ENCODE peak calls at places on chromosomes 16 and 17, in nine cellular contexts. E is foreskin fibroblast; A is thoracic aorta; I is AG09319; O is CD8-positive, alpha-beta T cell; U is heart right ventricle; C is A549; G is upper lobe of right lung; T is activated CD8-positive, alpha-beta T cell treated with anti-CD3 and anti-CD28 coated beads for 36 hours. D is an unnamed sample.

GRCh38 chr16:6016530-6017184 is 919.1 kb upstream of the EEF2KMT start:
- DNase-seq in E (peak), A (no peak), I (no peak), O (no peak), U (no peak), C (peak), G (no peak), T (no peak), D (peak)

GRCh38 chr16:69859105-69859969 is 91.8 kb upstream of the CLEC18A start:
- DNase-seq in E (no peak), A (no peak), I (no peak), O (no peak), U (peak), C (peak), G (no peak), T (peak), D (peak)

GRCh38 chr17:30864636-30865035 is 32.9 kb downstream of the ATAD5 start:
- DNase-seq in E (no peak), A (no peak), I (no peak), O (no peak), U (no peak), C (no peak), G (no peak), T (no peak), D (no peak)

GRCh38 chr17:17692353-17693252 is 11.3 kb downstream of the RAI1 start:
- DNase-seq in E (no peak), A (no peak), I (no peak), O (no peak), U (no peak), C (peak), G (no peak), T (no peak), D (no peak)

GRCh38 chr17:67629963-67630320 is 87.8 kb upstream of the NOL11 start:
- DNase-seq in E (peak), A (no peak), I (peak), O (no peak), U (no peak), C (peak), G (no peak), T (no peak), D (no peak)

GRCh38 chr16:58913456-58913855 is 179.3 kb upstream of the GOT2 start:
- DNase-seq in E (no peak), A (no peak), I (no peak), O (no peak), U (no peak), C (no peak), G (no peak), T (no peak), D (no peak)

GRCh38 chr17:42179911-42180410 is 981 bp downstream of the KCNH4 start:
- DNase-seq in E (no peak), A (no peak), I (no peak), O (peak), U (peak), C (peak), G (no peak), T (peak), D (peak)

GRCh38 chr17:12627177-12627629 is 38.5 kb upstream of the MYOCD start:
- DNase-seq in E (peak), A (peak), I (peak), O (no peak), U (peak), C (peak), G (no peak), T (no peak), D (no peak)

GRCh38 chr16:64133396-64133795 is 988.5 kb downstream of the CDH11 start:
- DNase-seq in E (no peak), A (no peak), I (no peak), O (no peak), U (peak), C (no peak), G (no peak), T (no peak), D (no peak)

DNA sequence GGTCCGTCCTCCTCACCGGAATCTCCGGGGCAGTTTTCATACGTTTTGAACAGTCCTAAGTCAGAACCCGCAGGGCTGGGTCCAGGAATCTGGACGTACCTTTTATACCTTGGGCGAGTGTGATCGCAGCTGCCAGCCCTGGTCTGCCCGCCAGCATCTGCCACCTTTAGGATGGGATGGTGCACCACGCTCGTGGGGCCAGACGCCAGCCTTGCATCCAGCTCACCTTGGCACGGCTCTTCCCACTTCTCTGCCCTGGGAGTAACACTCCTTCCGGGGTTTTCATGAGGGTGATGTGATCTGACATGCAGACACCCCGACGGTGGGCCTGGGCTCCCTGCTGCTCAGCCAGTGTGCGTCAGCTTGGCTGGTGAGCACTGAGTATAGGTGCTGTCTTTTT is 66.6 kb upstream of the ZNF469 start:
- DNase-seq in E (no peak), A (no peak), I (no peak), O (no peak), U (no peak), C (no peak), G (no peak), T (no peak), D (no peak)
- TF ChIP-seq CTCF in E (no peak), A (no peak), I (no peak), O (no peak), U (no peak), C (no peak), G (no peak), T (no peak), D (no peak)

GRCh38 chr16:55294129-55294528 is 29.9 kb upstream of the IRX6 start:
- DNase-seq in E (no peak), A (no peak), I (no peak), O (no peak), U (no peak), C (no peak), G (no peak), T (no peak), D (no peak)
- TF ChIP-seq CTCF in E (no peak), A (no peak), I (no peak), O (no peak), U (no peak), C (no peak), G (no peak), T (no peak), D (no peak)

DNA sequence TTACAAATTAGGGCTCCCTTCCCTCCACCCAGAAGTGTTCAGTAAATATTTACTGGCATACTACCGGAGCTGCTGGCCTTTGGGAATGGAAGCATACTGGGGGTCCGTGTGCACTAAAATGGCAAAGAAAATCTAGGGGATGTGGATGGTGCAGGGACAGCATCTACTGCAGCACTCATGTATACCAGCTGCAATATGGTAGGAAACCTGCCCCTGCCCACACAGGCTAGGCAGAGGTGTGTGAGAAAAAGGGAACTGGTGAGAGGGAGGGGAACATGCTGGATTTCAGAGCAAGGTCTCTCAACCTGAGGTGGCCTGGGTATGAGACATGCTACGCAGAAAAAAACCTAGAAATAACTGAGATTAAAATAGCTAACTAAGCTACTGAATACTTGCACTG is 145.4 kb downstream of the CDH13 start:
- DNase-seq in E (no peak), A (no peak), I (no peak), O (no peak), U (no peak), C (no peak), G (no peak), T (no peak), D (no peak)
- TF ChIP-seq CTCF in E (no peak), A (no peak), I (no peak), O (no peak), U (no peak), C (no peak), G (no peak), T (no peak), D (no peak)

GRCh38 chr16:50021509-50021908 is 3.5 kb upstream of the CNEP1R1 start:
- DNase-seq in E (no peak), A (no peak), I (no peak), O (no peak), U (no peak), C (peak), G (no peak), T (peak), D (no peak)
- TF ChIP-seq CTCF in E (no peak), A (no peak), I (no peak), O (no peak), U (no peak), C (no peak), G (peak), T (no peak), D (no peak)

GRCh38 chr16:11315499-11315898 is 29.8 kb upstream of the RMI2 start:
- DNase-seq in E (no peak), A (no peak), I (no peak), O (no peak), U (no peak), C (peak), G (no peak), T (no peak), D (peak)
- TF ChIP-seq CTCF in E (no peak), A (no peak), I (no peak), O (no peak), U (no peak), C (no peak), G (no peak), T (no peak), D (peak)

GRCh38 chr17:63041251-63041650 is 75.2 kb downstream of the TANC2 start:
- DNase-seq in E (no peak), A (no peak), I (no peak), O (no peak), U (no peak), C (no peak), G (no peak), T (no peak), D (no peak)
- TF ChIP-seq CTCF in E (no peak), A (no peak), I (no peak), O (no peak), U (no peak), C (no peak), G (no peak), T (no peak), D (no peak)

GRCh38 chr16:14043278-14043677 is 27.8 kb upstream of the MRTFB start:
- DNase-seq in E (no peak), A (no peak), I (no peak), O (no peak), U (no peak), C (no peak), G (no peak), T (no peak), D (no peak)
- TF ChIP-seq CTCF in E (no peak), A (no peak), I (no peak), O (no peak), U (no peak), C (no peak), G (no peak), T (no peak), D (no peak)

DNA sequence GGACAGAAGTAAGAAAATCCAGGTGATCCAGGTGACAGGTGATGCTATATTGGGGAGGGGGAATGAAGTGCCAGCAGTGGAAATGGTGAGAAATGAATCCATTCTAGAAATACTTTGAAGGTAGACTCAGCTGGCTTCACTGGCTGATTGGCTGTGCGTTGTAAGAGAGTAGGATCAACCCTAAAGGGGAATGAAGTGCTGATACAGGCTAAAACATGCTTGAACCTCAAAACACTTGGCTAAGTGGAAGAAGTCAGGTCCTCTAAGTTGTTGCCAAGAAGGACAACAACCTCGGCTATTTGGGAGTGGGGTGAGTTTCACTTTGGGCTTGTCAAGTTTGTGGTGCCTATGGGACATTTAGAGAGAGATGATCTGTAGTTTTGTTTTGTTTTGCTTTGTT is 24.1 kb upstream of the SCNN1B start:
- DNase-seq in E (no peak), A (no peak), I (no peak), O (no peak), U (no peak), C (no peak), G (no peak), T (no peak), D (no peak)
- TF ChIP-seq CTCF in E (no peak), A (no peak), I (no peak), O (no peak), U (no peak), C (no peak), G (no peak), T (no peak), D (no peak)

D was measured in endothelial cell.